ENCODE peak calls at places on chromosomes 6 and 20, in seven cellular contexts. C is IMR-90, L is A549, V is testis, T is transverse colon, J is stomach, M is ovary. K is an unnamed sample.

GRCh38 chr20:59078231-59078630 is 35.6 kb upstream of the PRELID3B start:
- DNase-seq in T (no peak), C (no peak), M (no peak), J (no peak), L (no peak), V (no peak), K (no peak)

GRCh38 chr6:148616811-148617210 is 130.0 kb upstream of the UST start:
- DNase-seq in J (no peak), T (no peak), L (no peak), C (peak), V (no peak), M (no peak), K (no peak)

GRCh38 chr6:167093922-167094432 is 28.9 kb upstream of the CCR6 start:
- DNase-seq in L (no peak), C (no peak), M (no peak), T (peak), J (no peak), V (peak), K (no peak)

GRCh38 chr20:38612921-38613320 is 11.3 kb downstream of the ARHGAP40 start:
- DNase-seq in T (no peak), M (no peak), L (no peak), V (no peak), J (no peak), C (no peak), K (no peak)

GRCh38 chr20:50579511-50579910 is 69.3 kb downstream of the PTPN1 start:
- DNase-seq in T (no peak), V (no peak), J (no peak), C (no peak), L (no peak), M (no peak), K (no peak)

GRCh38 chr6:70398783-70399730 is 14.3 kb upstream of the FAM135A start:
- DNase-seq in C (peak), J (peak), T (peak), V (no peak), M (no peak), L (peak), K (peak)

GRCh38 chr6:74075323-74075722 is 379.3 kb downstream of the CD109 start:
- DNase-seq in M (no peak), C (peak), V (no peak), J (no peak), T (no peak), L (no peak), K (no peak)

GRCh38 chr6:102815207-102815606 is 1421.7 kb downstream of the GRIK2 start:
- DNase-seq in J (no peak), C (no peak), V (no peak), M (no peak), L (no peak), T (no peak), K (no peak)

GRCh38 chr6:22925304-22925835 is 356.0 kb downstream of the HDGFL1 start:
- DNase-seq in V (no peak), T (no peak), J (no peak), C (no peak), M (no peak), L (no peak), K (no peak)

GRCh38 chr6:149934249-149935156 is 7.3 kb upstream of the ULBP2 start:
- DNase-seq in J (peak), M (peak), C (peak), V (peak), L (peak), T (peak), K (peak)

GRCh38 chr6:167870321-167870720 is 43.6 kb downstream of the AFDN start:
- DNase-seq in C (no peak), V (no peak), L (no peak), M (no peak), T (peak), J (no peak), K (no peak)

GRCh38 chr6:150228067-150228733 is 85.4 kb downstream of the PPP1R14C start:
- DNase-seq in M (no peak), C (no peak), V (no peak), L (no peak), T (no peak), J (no peak), K (no peak)

GRCh38 chr6:15266423-15266996 is 20.6 kb downstream of the JARID2 start:
- DNase-seq in T (no peak), V (no peak), M (no peak), L (no peak), C (no peak), J (no peak), K (peak)

GRCh38 chr20:24746351-24746685 is 202.8 kb upstream of the CST7 start:
- DNase-seq in C (no peak), J (peak), V (no peak), M (no peak), T (peak), L (peak), K (no peak)

GRCh38 chr6:18171861-18172260 is 16.6 kb downstream of the KDM1B start:
- DNase-seq in T (no peak), L (no peak), J (no peak), C (no peak), M (no peak), V (no peak), K (no peak)

GRCh38 chr6:134778431-134778830 is 171.5 kb downstream of the ALDH8A1 start:
- DNase-seq in C (no peak), M (no peak), L (no peak), T (no peak), J (no peak), V (no peak), K (no peak)

GRCh38 chr6:37056112-37056403 is 50.6 kb downstream of the FGD2 start:
- DNase-seq in V (no peak), C (no peak), T (no peak), M (no peak), J (no peak), L (no peak), K (no peak)

GRCh38 chr6:53916804-53917463 is 122.1 kb downstream of the LRRC1 start:
- DNase-seq in T (no peak), C (no peak), V (no peak), M (no peak), L (no peak), J (no peak), K (no peak)

GRCh38 chr6:167100241-167100674 is 22.6 kb upstream of the CCR6 start:
- DNase-seq in L (no peak), T (no peak), M (no peak), J (no peak), V (no peak), C (no peak), K (no peak)

GRCh38 chr6:90184334-90185298 is 112.0 kb downstream of the BACH2 start:
- DNase-seq in M (no peak), L (no peak), V (no peak), C (peak), T (no peak), J (peak), K (peak)

GRCh38 chr20:19560876-19561480 is 197.1 kb upstream of the RIN2 start:
- DNase-seq in V (no peak), T (no peak), L (no peak), C (no peak), J (no peak), M (no peak), K (no peak)

GRCh38 chr6:154950979-154951378 is 44.1 kb upstream of the TIAM2 start:
- DNase-seq in M (no peak), T (no peak), J (no peak), C (no peak), V (no peak), L (no peak), K (no peak)

GRCh38 chr6:15608406-15608805 is 54.4 kb downstream of the DTNBP1 start:
- DNase-seq in M (no peak), C (peak), V (no peak), L (peak), J (no peak), T (no peak), K (no peak)

GRCh38 chr6:110900028-110900598 is 25.5 kb downstream of the AMD1 start:
- DNase-seq in J (no peak), L (no peak), T (no peak), V (no peak), M (no peak), C (no peak), K (no peak)

GRCh38 chr6:3075522-3076113 is 7.3 kb downstream of the RIPK1 start:
- DNase-seq in L (no peak), J (no peak), C (no peak), V (no peak), M (no peak), T (no peak), K (no peak)

GRCh38 chr6:146879406-146880117 is 280.8 kb downstream of the ADGB start:
- DNase-seq in V (no peak), L (no peak), T (no peak), M (no peak), C (no peak), J (no peak), K (peak)

GRCh38 chr20:9220874-9221547 is 152.1 kb downstream of the PLCB4 start:
- DNase-seq in J (no peak), T (no peak), C (peak), M (no peak), L (no peak), V (no peak), K (no peak)

GRCh38 chr6:33634986-33635385 is 13.9 kb downstream of the ITPR3 start:
- DNase-seq in J (no peak), V (no peak), T (no peak), L (no peak), M (no peak), C (no peak), K (no peak)

GRCh38 chr6:116779569-116780164 is 14.1 kb upstream of the FAM162B start:
- DNase-seq in T (no peak), J (no peak), M (no peak), C (peak), L (peak), V (no peak), K (peak)

GRCh38 chr20:49278817-49279676 is 1.2 kb upstream of the ZNFX1 start:
- DNase-seq in C (no peak), T (peak), L (peak), M (no peak), V (peak), J (no peak), K (no peak)

GRCh38 chr6:63897952-63898351 is 262.4 kb downstream of the PHF3 start:
- DNase-seq in J (no peak), V (no peak), T (no peak), L (no peak), C (peak), M (no peak), K (no peak)

GRCh38 chr6:27575594-27576361 is 102.9 kb upstream of the ZNF184 start:
- DNase-seq in J (no peak), T (no peak), L (peak), C (no peak), M (no peak), V (no peak), K (no peak)

GRCh38 chr20:46959081-46959692 is 64.5 kb downstream of the EYA2 start:
- DNase-seq in L (peak), T (no peak), V (no peak), C (peak), M (no peak), J (no peak), K (no peak)

GRCh38 chr20:19094959-19095541 is 117.4 kb upstream of the SLC24A3 start:
- DNase-seq in C (no peak), M (no peak), V (no peak), T (peak), L (peak), J (peak), K (no peak)

GRCh38 chr6:150142657-150143501 is at the start of gene PPP1R14C:
- DNase-seq in J (no peak), M (no peak), L (no peak), V (peak), C (no peak), T (peak), K (no peak)

GRCh38 chr20:36116813-36117441 is 37.6 kb upstream of the EPB41L1 start:
- DNase-seq in C (peak), M (no peak), L (no peak), J (no peak), V (no peak), T (no peak), K (no peak)

GRCh38 chr6:105603779-105604592 is 201.1 kb upstream of the PREP start:
- DNase-seq in L (no peak), C (peak), T (peak), J (no peak), V (peak), M (no peak), K (no peak)

GRCh38 chr6:24859608-24860007 is 60.9 kb upstream of the ARMH2 start:
- DNase-seq in V (no peak), C (no peak), L (no peak), T (no peak), J (no peak), M (no peak), K (no peak)

GRCh38 chr20:62225820-62226635 is 6.0 kb upstream of the HRH3 start:
- DNase-seq in M (no peak), J (no peak), T (no peak), V (no peak), L (no peak), C (no peak), K (no peak)
- TF ChIP-seq POLR2A in M (no peak), J (no peak), T (no peak), V (no peak), L (no peak), C (no peak), K (no peak)

GRCh38 chr6:87820343-87820984 is 118.4 kb upstream of the AKIRIN2 start:
- DNase-seq in C (no peak), M (no peak), V (no peak), T (no peak), L (no peak), J (no peak), K (no peak)
- TF ChIP-seq POLR2A in C (no peak), M (no peak), V (no peak), T (no peak), L (no peak), J (no peak), K (no peak)

GRCh38 chr6:132812756-132813172 is 1.6 kb upstream of the RPS12 start:
- DNase-seq in V (no peak), J (no peak), L (no peak), C (peak), M (no peak), T (no peak), K (no peak)

GRCh38 chr6:132812255-132812732 is 2.1 kb upstream of the RPS12 start:
- DNase-seq in C (peak), T (no peak), V (peak), M (no peak), J (no peak), L (no peak), K (peak)

GRCh38 chr6:132811276-132811675 is 3.1 kb upstream of the RPS12 start:
- DNase-seq in J (no peak), V (no peak), L (no peak), M (no peak), T (no peak), C (peak), K (no peak)

GRCh38 chr6:132814716-132815570 is 574 bp downstream of the RPS12 start:
- DNase-seq in T (peak), L (no peak), V (no peak), M (no peak), C (no peak), J (no peak), K (no peak)

DNA sequence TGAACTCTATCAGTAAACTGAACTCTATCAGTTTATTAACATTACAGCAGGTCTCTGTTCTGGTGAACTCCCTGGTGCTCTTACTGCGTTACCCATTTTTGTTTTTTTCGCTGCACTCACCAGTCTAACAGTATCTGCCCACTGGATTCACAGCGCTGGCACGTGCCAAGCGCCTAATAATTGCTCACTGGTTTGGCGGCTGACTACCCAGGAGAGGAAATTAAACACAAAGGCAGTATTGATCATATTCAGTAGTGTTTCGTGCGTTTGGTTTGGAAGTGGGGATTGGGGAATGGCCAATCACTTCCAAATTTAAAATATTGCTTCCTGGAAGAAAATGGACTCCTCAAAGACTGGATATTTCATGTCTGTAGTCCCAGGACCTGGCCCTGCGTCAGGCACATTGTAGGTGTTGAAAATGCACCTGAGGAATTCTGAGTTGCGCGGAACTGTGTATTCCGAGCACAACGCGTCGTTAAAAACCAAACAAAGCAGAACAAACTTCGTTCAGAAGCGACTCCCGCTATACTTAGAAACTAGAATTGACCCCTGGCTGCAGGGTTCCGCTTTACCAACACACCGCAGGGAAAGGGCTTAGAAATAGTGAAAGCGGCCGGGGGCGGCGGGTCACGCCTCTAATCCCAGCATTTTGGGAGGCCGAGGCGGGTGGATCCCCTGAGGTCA is 1.1 kb upstream of the RPS12 start:
- DNase-seq in C (no peak), V (peak), M (peak), T (peak), L (peak), J (no peak), K (peak)
- TF ChIP-seq POLR2A in C (no peak), V (no peak), M (no peak), T (peak), L (no peak), J (no peak), K (no peak)

GRCh38 chr6:79922018-79922417 is 25.3 kb downstream of the ELOVL4 start:
- DNase-seq in J (no peak), M (no peak), T (no peak), V (no peak), L (no peak), C (no peak), K (no peak)
- TF ChIP-seq POLR2A in J (no peak), M (no peak), T (no peak), V (no peak), L (no peak), C (no peak), K (no peak)

DNA sequence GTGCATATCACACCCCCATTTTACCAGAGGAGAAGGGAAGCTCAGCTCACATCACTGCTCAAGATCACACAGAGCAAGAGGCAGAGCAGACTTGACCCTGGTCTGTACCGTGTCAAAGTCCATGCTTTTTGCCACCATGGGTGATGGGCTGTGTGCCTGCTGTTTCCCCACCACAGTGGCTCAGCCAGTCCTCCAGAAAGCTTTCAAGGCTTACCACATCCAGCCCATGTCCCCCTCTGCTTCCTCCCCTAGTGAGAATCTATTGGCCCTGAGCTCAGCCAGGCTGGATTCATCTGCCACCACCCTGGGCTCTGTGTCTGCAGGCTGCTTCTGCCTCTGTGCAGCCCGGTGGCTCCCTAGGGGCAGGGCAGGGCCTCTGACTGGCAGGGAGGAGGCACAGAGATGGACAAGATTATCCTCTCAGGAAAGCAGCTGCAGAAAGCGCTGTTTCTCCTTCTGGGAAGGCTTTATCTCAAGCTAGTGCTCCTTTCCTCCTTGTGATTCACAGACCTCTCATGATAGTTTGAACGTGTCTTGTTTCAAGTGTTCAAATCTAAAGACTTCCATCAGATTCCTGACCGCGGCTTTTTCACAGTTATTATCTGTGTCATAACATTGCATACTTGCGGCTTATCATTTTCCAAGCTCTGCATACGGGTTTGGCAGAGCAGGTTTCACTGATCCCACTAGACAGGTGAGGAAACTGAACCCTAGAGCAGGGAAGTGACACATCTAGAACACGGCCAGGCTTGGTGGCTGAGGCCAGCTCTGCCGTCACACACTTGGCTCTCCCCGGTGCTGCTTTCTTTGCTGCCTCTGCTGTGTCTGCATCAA is 37.4 kb downstream of the VEGFA start:
- DNase-seq in T (no peak), M (no peak), J (no peak), C (peak), V (no peak), L (no peak), K (peak)
- TF ChIP-seq POLR2A in T (peak), M (no peak), J (no peak), C (no peak), V (no peak), L (no peak), K (peak)